ENCODE peak calls at places on chromosomes 7 and 10, in seven cellular contexts. C, A, W, E, S, R and H are unnamed samples.

GRCh38 chr7:64867863-64868440 is 35.1 kb upstream of the ZNF273 start:
- DNase-seq in E (no peak), S (no peak), W (no peak), C (no peak), R (no peak), A (no peak), H (no peak)

GRCh38 chr10:124652200-124652599 is 92.0 kb downstream of the FAM53B start:
- DNase-seq in W (no peak), A (no peak), E (no peak), S (no peak), C (no peak), R (no peak), H (no peak)

GRCh38 chr7:66043681-66044497 is 31.7 kb upstream of the ASL start:
- DNase-seq in E (peak), S (peak), R (peak), W (no peak), A (no peak), C (no peak), H (no peak)

GRCh38 chr10:3145366-3145765 is 27.2 kb downstream of the PITRM1 start:
- DNase-seq in C (no peak), W (no peak), A (no peak), S (no peak), E (no peak), R (no peak), H (no peak)

GRCh38 chr7:99631311-99632109 is 14.8 kb downstream of the ZSCAN25 start:
- DNase-seq in R (peak), W (no peak), C (peak), S (peak), A (no peak), E (peak), H (no peak)

GRCh38 chr10:81026597-81026996 is 488.9 kb downstream of the SH2D4B start:
- DNase-seq in W (no peak), E (no peak), S (no peak), A (no peak), R (no peak), C (no peak), H (no peak)

GRCh38 chr7:123271231-123271630 is 71.5 kb upstream of the SLC13A1 start:
- DNase-seq in E (no peak), A (no peak), W (no peak), R (no peak), C (peak), S (peak), H (no peak)

GRCh38 chr10:132407243-132407746 is 10.3 kb downstream of the PWWP2B start:
- DNase-seq in E (peak), S (no peak), R (no peak), W (no peak), C (no peak), A (no peak), H (no peak)

GRCh38 chr10:130372866-130373265 is 236.7 kb downstream of the GLRX3 start:
- DNase-seq in C (no peak), E (no peak), S (no peak), R (no peak), W (no peak), A (no peak), H (no peak)

GRCh38 chr10:89891006-89891405 is 189.6 kb downstream of the KIF20B start:
- DNase-seq in E (no peak), C (no peak), R (no peak), S (no peak), W (no peak), A (no peak), H (no peak)

GRCh38 chr10:104640339-104641149 is 546 bp upstream of the SORCS3 start:
- DNase-seq in S (no peak), C (no peak), W (no peak), E (no peak), R (peak), A (no peak), H (no peak)

GRCh38 chr7:84187813-84188212 is 6.8 kb downstream of the SEMA3A start:
- DNase-seq in R (no peak), W (no peak), E (no peak), S (peak), C (peak), A (no peak), H (no peak)

GRCh38 chr7:24829787-24830186 is 72.5 kb upstream of the GSDME start:
- DNase-seq in A (no peak), S (peak), W (no peak), E (no peak), R (no peak), C (peak), H (no peak)

GRCh38 chr10:22534849-22535604 is 179.4 kb downstream of the PIP4K2A start:
- DNase-seq in A (no peak), S (peak), C (no peak), R (no peak), W (no peak), E (no peak), H (no peak)

GRCh38 chr7:40873248-40873647 is 738.4 kb downstream of the SUGCT start:
- DNase-seq in S (no peak), E (no peak), R (no peak), C (no peak), W (no peak), A (no peak), H (peak)

GRCh38 chr10:6667679-6668270 is 87.7 kb upstream of the PRKCQ start:
- DNase-seq in E (no peak), W (no peak), S (peak), A (no peak), R (peak), C (peak), H (no peak)

GRCh38 chr7:157495594-157495993 is 158.8 kb downstream of the DNAJB6 start:
- DNase-seq in A (no peak), S (no peak), R (no peak), W (no peak), C (no peak), E (no peak), H (no peak)

GRCh38 chr10:133021963-133022783 is 65.6 kb upstream of the ADGRA1 start:
- DNase-seq in E (no peak), A (no peak), R (no peak), C (no peak), W (no peak), S (no peak), H (no peak)

GRCh38 chr7:122688385-122688998 is 10.4 kb downstream of the RNF133 start:
- DNase-seq in E (no peak), W (no peak), C (no peak), S (no peak), R (no peak), A (no peak), H (no peak)

GRCh38 chr7:30977896-30978564 is 14.3 kb downstream of the GHRHR start:
- DNase-seq in R (peak), W (no peak), C (peak), E (no peak), S (peak), A (no peak), H (no peak)

GRCh38 chr10:65570143-65571010 is 1355.5 kb upstream of the LRRTM3 start:
- DNase-seq in W (no peak), S (peak), C (peak), R (peak), A (no peak), E (peak), H (no peak)

GRCh38 chr10:34812771-34813170 is 2.3 kb downstream of the PARD3 start:
- DNase-seq in C (no peak), S (no peak), E (no peak), R (no peak), W (no peak), A (no peak), H (no peak)

GRCh38 chr10:43938810-43939209 is 290.1 kb upstream of the ZNF32 start:
- DNase-seq in W (no peak), C (no peak), E (no peak), A (no peak), S (no peak), R (no peak), H (no peak)

GRCh38 chr7:16755397-16755796 is 1.8 kb downstream of the TSPAN13 start:
- DNase-seq in W (no peak), A (no peak), E (no peak), C (no peak), S (no peak), R (no peak), H (no peak)

GRCh38 chr7:98210513-98211220 is 572 bp upstream of the BHLHA15 start:
- DNase-seq in C (no peak), S (peak), R (peak), A (no peak), W (no peak), E (no peak), H (no peak)

GRCh38 chr7:135098391-135098790 is 49.5 kb upstream of the TMEM140 start:
- DNase-seq in S (peak), A (no peak), E (no peak), R (no peak), W (no peak), C (no peak), H (no peak)

GRCh38 chr7:72445075-72445474 is 32.9 kb upstream of the CALN1 start:
- DNase-seq in S (no peak), R (no peak), C (no peak), E (no peak), A (no peak), W (no peak), H (no peak)
- TF ChIP-seq CTCF in S (no peak), R (no peak), C (no peak), E (no peak), A (no peak), W (no peak), H (no peak)

GRCh38 chr7:15159239-15159638 is 256.7 kb upstream of the DGKB start:
- DNase-seq in W (no peak), C (no peak), S (no peak), A (no peak), E (no peak), R (no peak), H (no peak)
- TF ChIP-seq CTCF in W (no peak), C (no peak), S (no peak), A (no peak), E (no peak), R (no peak), H (no peak)

GRCh38 chr7:83077328-83077727 is 85.4 kb downstream of the PCLO start:
- DNase-seq in A (no peak), E (no peak), S (peak), R (no peak), W (no peak), C (no peak), H (no peak)

GRCh38 chr7:83072576-83073517 is 89.8 kb downstream of the PCLO start:
- DNase-seq in E (no peak), A (no peak), W (no peak), R (peak), C (peak), S (no peak), H (no peak)
- TF ChIP-seq CTCF in E (peak), A (peak), W (no peak), R (no peak), C (no peak), S (peak), H (peak)

GRCh38 chr10:100516847-100517246 is 2.8 kb downstream of the SEC31B start:
- DNase-seq in A (no peak), R (peak), W (no peak), S (no peak), E (no peak), C (no peak), H (no peak)
- TF ChIP-seq CTCF in A (peak), R (peak), W (peak), S (peak), E (peak), C (no peak), H (peak)

GRCh38 chr10:71217266-71218045 is 5.1 kb downstream of the UNC5B start:
- DNase-seq in C (peak), W (no peak), S (no peak), A (no peak), E (no peak), R (peak), H (no peak)
- TF ChIP-seq CTCF in C (no peak), W (no peak), S (no peak), A (peak), E (no peak), R (no peak), H (no peak)

GRCh38 chr10:77493851-77494788 is 143.5 kb downstream of the KCNMA1 start:
- DNase-seq in S (peak), E (no peak), R (peak), C (peak), A (no peak), W (no peak), H (no peak)
- TF ChIP-seq CTCF in S (peak), E (peak), R (peak), C (no peak), A (no peak), W (peak), H (peak)

DNA sequence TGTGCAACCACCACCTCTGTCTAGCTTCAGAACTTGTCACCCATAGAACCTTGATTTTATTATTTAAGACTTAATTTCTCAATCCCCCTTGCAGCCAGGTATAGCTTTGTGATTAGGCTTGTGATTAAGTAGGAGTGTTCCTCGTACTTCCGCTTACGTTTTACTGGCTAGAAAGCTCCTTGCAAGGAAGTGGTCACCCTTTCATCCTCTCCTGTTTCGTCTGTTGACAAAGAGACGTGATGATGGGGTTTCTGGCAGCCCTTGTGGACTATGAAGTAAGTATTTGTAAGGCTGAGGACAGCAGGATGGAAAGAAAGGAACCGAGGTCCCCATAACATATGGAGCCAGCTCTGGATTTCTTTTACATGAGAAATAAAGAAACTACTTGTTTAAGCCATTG is 86.5 kb upstream of the KDM7A start:
- DNase-seq in R (no peak), E (no peak), A (no peak), S (no peak), C (no peak), W (no peak), H (no peak)
- TF ChIP-seq CTCF in R (no peak), E (no peak), A (no peak), S (no peak), C (no peak), W (no peak), H (no peak)

GRCh38 chr10:79146611-79147130 is 77.9 kb downstream of the ZMIZ1 start:
- DNase-seq in E (peak), R (no peak), A (no peak), S (no peak), C (no peak), W (no peak), H (no peak)
- TF ChIP-seq CTCF in E (peak), R (no peak), A (no peak), S (no peak), C (no peak), W (no peak), H (peak)